ENCODE peak calls at places on chromosomes 11 and 22, in seven cellular contexts. Z is substantia nigra, L is caudate nucleus, V is type B pancreatic cell, I is body of pancreas, Y is BE2C, R is nucleus accumbens. X is an unnamed sample.

GRCh38 chr11:66015936-66016792 is 4.4 kb downstream of the CST6 start:
- DNase-seq in Z (no peak), L (no peak), V (no peak), I (no peak), Y (no peak), R (no peak), X (peak)

GRCh38 chr11:65864758-65865471 is 4.7 kb downstream of the MUS81 start:
- DNase-seq in Z (no peak), L (no peak), V (no peak), I (peak), Y (no peak), R (no peak), X (no peak)

GRCh38 chr11:131281316-131281715 is 89.1 kb upstream of the NTM start:
- DNase-seq in Z (no peak), L (no peak), V (no peak), I (no peak), Y (no peak), R (no peak), X (no peak)

GRCh38 chr11:62603771-62604170 is 2.1 kb upstream of the MTA2 start:
- DNase-seq in Z (no peak), L (no peak), V (no peak), I (no peak), Y (no peak), R (no peak), X (no peak)

GRCh38 chr11:57566564-57567209 is 785 bp downstream of the UBE2L6 start:
- DNase-seq in Z (no peak), L (no peak), V (no peak), I (no peak), Y (no peak), R (no peak), X (no peak)

GRCh38 chr11:134176284-134176683 is 47.5 kb downstream of the NCAPD3 start:
- DNase-seq in Z (no peak), L (no peak), V (no peak), I (no peak), Y (no peak), R (no peak), X (no peak)

GRCh38 chr11:64146036-64146943 is 19.6 kb downstream of the MACROD1 start:
- DNase-seq in Z (no peak), L (no peak), V (no peak), I (peak), Y (peak), R (no peak), X (peak)

GRCh38 chr11:34358258-34358665 is 452 bp upstream of the ABTB2 start:
- DNase-seq in Z (no peak), L (no peak), V (no peak), I (peak), Y (peak), R (peak), X (no peak)

GRCh38 chr22:31828739-31829138 is 74.9 kb downstream of the DEPDC5 start:
- DNase-seq in Z (no peak), L (no peak), V (no peak), I (no peak), Y (no peak), R (no peak), X (no peak)

GRCh38 chr11:106381895-106382294 is 304.4 kb downstream of the AASDHPPT start:
- DNase-seq in Z (no peak), L (no peak), V (no peak), I (no peak), Y (no peak), R (no peak), X (no peak)

GRCh38 chr11:19321351-19321750 is 80.6 kb upstream of the E2F8 start:
- DNase-seq in Z (no peak), L (no peak), V (no peak), I (no peak), Y (no peak), R (no peak), X (no peak)

GRCh38 chr11:71129624-71130023 is 122.8 kb downstream of the SHANK2 start:
- DNase-seq in Z (no peak), L (no peak), V (no peak), I (no peak), Y (no peak), R (no peak), X (no peak)

GRCh38 chr22:49970528-49971231 is 10.1 kb downstream of the PIM3 start:
- DNase-seq in Z (peak), L (no peak), V (no peak), I (peak), Y (peak), R (peak), X (peak)

GRCh38 chr11:6170226-6170625 is at the start of gene OR52B2:
- DNase-seq in Z (no peak), L (no peak), V (no peak), I (no peak), Y (no peak), R (no peak), X (no peak)

GRCh38 chr11:76783901-76784813 is 1.0 kb downstream of the TSKU start:
- DNase-seq in Z (no peak), L (no peak), V (peak), I (peak), Y (peak), R (no peak), X (peak)

GRCh38 chr11:73521621-73522020 is 76.3 kb downstream of the FAM168A start:
- DNase-seq in Z (no peak), L (no peak), V (no peak), I (no peak), Y (no peak), R (no peak), X (no peak)

GRCh38 chr22:29150701-29151100 is 55.0 kb upstream of the EMID1 start:
- DNase-seq in Z (no peak), L (no peak), V (no peak), I (no peak), Y (no peak), R (no peak), X (no peak)

GRCh38 chr22:36101756-36102155 is 58.8 kb downstream of the APOL3 start:
- DNase-seq in Z (no peak), L (no peak), V (no peak), I (no peak), Y (no peak), R (no peak), X (no peak)

GRCh38 chr22:41862160-41862529 is 29.2 kb downstream of the SREBF2 start:
- DNase-seq in Z (no peak), L (no peak), V (no peak), I (no peak), Y (no peak), R (no peak), X (no peak)

GRCh38 chr11:119109843-119110242 is 2.7 kb downstream of the C2CD2L start:
- DNase-seq in Z (no peak), L (no peak), V (no peak), I (no peak), Y (no peak), R (no peak), X (no peak)

GRCh38 chr11:28026634-28027290 is 81.2 kb downstream of the KIF18A start:
- DNase-seq in Z (no peak), L (no peak), V (no peak), I (no peak), Y (no peak), R (no peak), X (no peak)

GRCh38 chr11:118251858-118252652 is at the start of gene MPZL3:
- DNase-seq in Z (peak), L (no peak), V (peak), I (peak), Y (peak), R (peak), X (no peak)

GRCh38 chr11:2318707-2319106 is 16.9 kb downstream of the TSPAN32 start:
- DNase-seq in Z (no peak), L (no peak), V (peak), I (no peak), Y (no peak), R (no peak), X (no peak)

GRCh38 chr22:30767656-30768055 is 73.0 kb downstream of the OSBP2 start:
- DNase-seq in Z (no peak), L (no peak), V (no peak), I (no peak), Y (no peak), R (no peak), X (no peak)

GRCh38 chr22:48919851-48920589 is 907.7 kb downstream of the BRD1 start:
- DNase-seq in Z (no peak), L (no peak), V (no peak), I (no peak), Y (no peak), R (no peak), X (peak)

GRCh38 chr11:58567889-58568512 is 7.7 kb downstream of the LPXN start:
- DNase-seq in Z (no peak), L (no peak), V (no peak), I (peak), Y (peak), R (peak), X (no peak)

GRCh38 chr11:78657968-78658839 is 83.5 kb upstream of the NARS2 start:
- DNase-seq in Z (no peak), L (no peak), V (peak), I (no peak), Y (no peak), R (no peak), X (peak)

GRCh38 chr22:30874431-30875370 is 93.9 kb downstream of the MORC2 start:
- DNase-seq in Z (no peak), L (no peak), V (peak), I (no peak), Y (no peak), R (no peak), X (no peak)

GRCh38 chr11:42951266-42951665 is 360.5 kb upstream of the API5 start:
- DNase-seq in Z (no peak), L (no peak), V (no peak), I (no peak), Y (no peak), R (no peak), X (no peak)

GRCh38 chr22:38713921-38714320 is 8.2 kb downstream of the GTPBP1 start:
- DNase-seq in Z (no peak), L (no peak), V (no peak), I (no peak), Y (no peak), R (no peak), X (no peak)

GRCh38 chr11:12087075-12087775 is 23.2 kb upstream of the MICAL2 start:
- DNase-seq in Z (no peak), L (no peak), V (no peak), I (no peak), Y (no peak), R (no peak), X (no peak)

GRCh38 chr11:17259931-17260499 is 16.5 kb upstream of the NUCB2 start:
- DNase-seq in Z (no peak), L (no peak), V (no peak), I (no peak), Y (no peak), R (no peak), X (no peak)

GRCh38 chr22:23984430-23984829 is 4.5 kb downstream of the GSTT2 start:
- DNase-seq in Z (peak), L (no peak), V (no peak), I (no peak), Y (peak), R (no peak), X (no peak)

GRCh38 chr11:122423283-122423682 is 232.2 kb upstream of the UBASH3B start:
- DNase-seq in Z (no peak), L (no peak), V (no peak), I (no peak), Y (no peak), R (no peak), X (no peak)

GRCh38 chr11:131815631-131816030 is 445.2 kb downstream of the NTM start:
- DNase-seq in Z (no peak), L (no peak), V (no peak), I (no peak), Y (no peak), R (no peak), X (no peak)

GRCh38 chr22:27113211-27114030 is 456.0 kb downstream of the MIAT start:
- DNase-seq in Z (no peak), L (no peak), V (no peak), I (peak), Y (no peak), R (peak), X (no peak)

GRCh38 chr11:118046051-118046963 is 30.6 kb upstream of the TMPRSS4 start:
- DNase-seq in Z (no peak), L (no peak), V (no peak), I (no peak), Y (no peak), R (no peak), X (no peak)

GRCh38 chr22:17162731-17163130 is 3.7 kb upstream of the HDHD5 start:
- DNase-seq in Z (no peak), L (no peak), V (no peak), I (no peak), Y (no peak), R (no peak), X (no peak)

X was measured in osteocyte.